ENCODE peak calls at places on chromosomes 2 and 18, in ten cellular contexts. S, M, O, Q, W, P, U, R, H and Z are unnamed samples. For H3K4me1 and H3K27me3, the result is how much of the 10 kb centered on the place peaks cover.

GRCh38 chr2:96113367-96113677 is 3.0 kb downstream of the ADRA2B start:
- DNase-seq in S (no peak), M (no peak), O (no peak), Q (no peak), W (no peak), P (no peak), U (no peak), R (no peak), H (no peak), Z (peak)

GRCh38 chr2:118016911-118017310 is 3.0 kb upstream of the CCDC93 start:
- DNase-seq in S (no peak), M (no peak), O (no peak), Q (no peak), W (no peak), P (no peak), U (no peak), R (no peak), H (no peak), Z (no peak)

GRCh38 chr2:74458957-74459290 is 686 bp downstream of the WBP1 start:
- DNase-seq in S (no peak), M (no peak), O (no peak), Q (no peak), W (no peak), P (no peak), U (no peak), R (no peak), H (no peak), Z (no peak)

GRCh38 chr2:238169708-238170251 is 11.0 kb downstream of the ERFE start:
- DNase-seq in S (no peak), M (peak), O (no peak), Q (no peak), W (no peak), P (no peak), U (peak), R (no peak), H (peak), Z (peak)

GRCh38 chr2:75922191-75922590 is 211.5 kb upstream of the GCFC2 start:
- DNase-seq in S (no peak), M (no peak), O (no peak), Q (no peak), W (no peak), P (no peak), U (no peak), R (no peak), H (no peak), Z (no peak)

GRCh38 chr18:70288171-70288850 is 534 bp upstream of the SOCS6 start:
- DNase-seq in S (peak), M (peak), O (no peak), Q (peak), W (peak), P (peak), U (no peak), R (no peak), H (peak), Z (peak)

GRCh38 chr2:30679416-30680088 is 127.7 kb downstream of the CAPN13 start:
- DNase-seq in S (peak), M (peak), O (no peak), Q (no peak), W (no peak), P (no peak), U (no peak), R (no peak), H (no peak), Z (no peak)

GRCh38 chr2:204023088-204023487 is 86.5 kb downstream of the ICOS start:
- DNase-seq in S (no peak), M (no peak), O (no peak), Q (no peak), W (no peak), P (no peak), U (no peak), R (no peak), H (no peak), Z (no peak)

GRCh38 chr2:202034249-202035088 is 814 bp downstream of the FZD7 start:
- DNase-seq in S (peak), M (no peak), O (no peak), Q (peak), W (peak), P (peak), U (no peak), R (no peak), H (peak), Z (no peak)

GRCh38 chr18:70181725-70182124 is 23.8 kb downstream of the RTTN start:
- DNase-seq in S (no peak), M (no peak), O (no peak), Q (no peak), W (no peak), P (no peak), U (no peak), R (no peak), H (no peak), Z (no peak)

GRCh38 chr2:194346189-194346588 is 1310.8 kb upstream of the SLC39A10 start:
- DNase-seq in S (no peak), M (no peak), O (no peak), Q (no peak), W (no peak), P (no peak), U (no peak), R (no peak), H (no peak), Z (no peak)

GRCh38 chr2:13240789-13241487 is 524.2 kb downstream of the TRIB2 start:
- DNase-seq in S (no peak), M (no peak), O (no peak), Q (no peak), W (no peak), P (no peak), U (no peak), R (no peak), H (no peak), Z (no peak)

GRCh38 chr2:192194866-192195547 is at the start of gene TMEFF2:
- DNase-seq in S (peak), M (peak), O (peak), Q (peak), W (peak), P (peak), U (peak), R (no peak), H (peak), Z (peak)

GRCh38 chr2:142100967-142101366 is 29.8 kb downstream of the LRP1B start:
- DNase-seq in S (no peak), M (no peak), O (no peak), Q (no peak), W (no peak), P (no peak), U (no peak), R (no peak), H (peak), Z (no peak)

GRCh38 chr18:13039806-13040205 is 48.6 kb downstream of the CEP192 start:
- DNase-seq in S (no peak), M (no peak), O (no peak), Q (no peak), W (no peak), P (no peak), U (no peak), R (no peak), H (no peak), Z (no peak)

GRCh38 chr2:215843579-215843978 is 169.8 kb downstream of the MREG start:
- DNase-seq in S (no peak), M (peak), O (no peak), Q (no peak), W (no peak), P (no peak), U (peak), R (peak), H (no peak), Z (no peak)

GRCh38 chr2:66432801-66433694 is 1.9 kb upstream of the MEIS1 start:
- DNase-seq in S (peak), M (peak), O (peak), Q (peak), W (peak), P (peak), U (peak), R (no peak), H (peak), Z (peak)

GRCh38 chr2:39227628-39228412 is 15.9 kb downstream of the CDKL4 start:
- DNase-seq in S (peak), M (peak), O (peak), Q (peak), W (peak), P (peak), U (peak), R (peak), H (peak), Z (peak)

GRCh38 chr18:33755918-33756590 is 178.0 kb downstream of the ASXL3 start:
- DNase-seq in S (peak), M (peak), O (no peak), Q (peak), W (no peak), P (no peak), U (no peak), R (no peak), H (no peak), Z (no peak)

GRCh38 chr2:189287982-189288494 is 108.5 kb upstream of the COL5A2 start:
- DNase-seq in S (no peak), M (peak), O (no peak), Q (no peak), W (no peak), P (no peak), U (no peak), R (peak), H (no peak), Z (no peak)

GRCh38 chr2:120313695-120314615 is 32.0 kb upstream of the INHBB start:
- DNase-seq in S (no peak), M (no peak), O (no peak), Q (no peak), W (no peak), P (no peak), U (no peak), R (no peak), H (no peak), Z (no peak)

GRCh38 chr2:8754056-8754790 is 72.4 kb downstream of the ID2 start:
- DNase-seq in S (no peak), M (peak), O (no peak), Q (no peak), W (no peak), P (no peak), U (no peak), R (no peak), H (no peak), Z (no peak)

GRCh38 chr2:40964509-40964908 is 512.6 kb upstream of the SLC8A1 start:
- DNase-seq in S (no peak), M (no peak), O (no peak), Q (no peak), W (no peak), P (no peak), U (no peak), R (no peak), H (no peak), Z (no peak)

GRCh38 chr2:88738271-88738670 is 46.8 kb downstream of the RPIA start:
- DNase-seq in S (no peak), M (peak), O (no peak), Q (no peak), W (no peak), P (no peak), U (no peak), R (no peak), H (no peak), Z (no peak)

GRCh38 chr2:174634130-174635014 is 36.8 kb upstream of the WIPF1 start:
- DNase-seq in S (no peak), M (peak), O (no peak), Q (peak), W (no peak), P (no peak), U (no peak), R (no peak), H (peak), Z (no peak)

GRCh38 chr2:186917866-186918265 is 68.9 kb upstream of the ZSWIM2 start:
- DNase-seq in S (no peak), M (no peak), O (no peak), Q (no peak), W (no peak), P (no peak), U (no peak), R (no peak), H (no peak), Z (no peak)

GRCh38 chr2:116769515-116769914 is 1045.0 kb upstream of the DDX18 start:
- DNase-seq in S (no peak), M (no peak), O (no peak), Q (no peak), W (no peak), P (no peak), U (no peak), R (no peak), H (no peak), Z (no peak)

GRCh38 chr2:62266433-62267038 is 70.6 kb downstream of the B3GNT2 start:
- DNase-seq in S (no peak), M (peak), O (no peak), Q (no peak), W (no peak), P (no peak), U (no peak), R (no peak), H (no peak), Z (no peak)

GRCh38 chr2:66872056-66872821 is 437.3 kb downstream of the MEIS1 start:
- DNase-seq in S (no peak), M (peak), O (no peak), Q (no peak), W (no peak), P (no peak), U (no peak), R (no peak), H (no peak), Z (no peak)

GRCh38 chr2:121137571-121137970 is 147.4 kb downstream of the TFCP2L1 start:
- DNase-seq in S (no peak), M (no peak), O (no peak), Q (no peak), W (no peak), P (no peak), U (no peak), R (no peak), H (no peak), Z (no peak)

GRCh38 chr2:15747698-15748471 is 156.2 kb downstream of the DDX1 start:
- DNase-seq in S (no peak), M (no peak), O (no peak), Q (no peak), W (no peak), P (no peak), U (no peak), R (no peak), H (no peak), Z (no peak)

GRCh38 chr2:12304494-12305228 is 412.1 kb upstream of the TRIB2 start:
- DNase-seq in S (no peak), M (peak), O (no peak), Q (peak), W (no peak), P (no peak), U (peak), R (no peak), H (no peak), Z (no peak)

GRCh38 chr18:51811883-51812282 is 528.1 kb upstream of the DCC start:
- DNase-seq in S (no peak), M (no peak), O (no peak), Q (no peak), W (no peak), P (no peak), U (no peak), R (no peak), H (no peak), Z (no peak)

GRCh38 chr2:220575963-220576362 is 948.5 kb downstream of the SLC4A3 start:
- DNase-seq in S (no peak), M (no peak), O (no peak), Q (no peak), W (no peak), P (no peak), U (no peak), R (no peak), H (no peak), Z (no peak)

GRCh38 chr2:134410831-134411231 is 157.0 kb downstream of the MGAT5 start:
- DNase-seq in S (no peak), M (peak), O (no peak), Q (peak), W (no peak), P (no peak), U (no peak), R (no peak), H (no peak), Z (no peak)

GRCh38 chr2:33791625-33792024 is 192.5 kb upstream of the FAM98A start:
- DNase-seq in S (no peak), M (peak), O (no peak), Q (no peak), W (no peak), P (no peak), U (no peak), R (no peak), H (no peak), Z (no peak)

DNA sequence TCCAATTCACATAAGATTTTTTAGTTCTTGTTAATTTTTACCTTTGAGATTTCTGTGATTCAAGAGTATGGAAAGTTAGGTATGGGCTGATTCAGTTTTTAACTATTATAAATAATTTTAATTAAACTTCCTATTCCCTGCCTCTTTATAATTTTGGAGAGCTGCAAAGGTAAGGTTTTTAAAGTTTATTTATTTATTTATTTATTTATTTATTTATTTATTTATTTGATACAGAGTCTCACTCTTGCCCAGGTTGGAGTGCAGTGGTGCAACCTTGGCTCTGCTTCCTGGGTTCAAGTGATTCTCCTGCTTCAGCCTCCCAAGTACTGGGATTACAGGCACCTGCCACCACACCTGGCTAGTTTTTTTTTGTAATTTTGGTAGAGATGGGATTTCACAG is 215.5 kb upstream of the FIGN start:
- DNase-seq in S (no peak), M (no peak), O (no peak), Q (no peak), W (no peak), P (no peak), U (no peak), R (no peak), H (no peak), Z (no peak)
- H3K4me1 ChIP-seq in S (under half), M (under half), O (under half), Q (under half), W (under half), P (under half), U (under half), R (under half), H (under half), Z (under half)

DNA sequence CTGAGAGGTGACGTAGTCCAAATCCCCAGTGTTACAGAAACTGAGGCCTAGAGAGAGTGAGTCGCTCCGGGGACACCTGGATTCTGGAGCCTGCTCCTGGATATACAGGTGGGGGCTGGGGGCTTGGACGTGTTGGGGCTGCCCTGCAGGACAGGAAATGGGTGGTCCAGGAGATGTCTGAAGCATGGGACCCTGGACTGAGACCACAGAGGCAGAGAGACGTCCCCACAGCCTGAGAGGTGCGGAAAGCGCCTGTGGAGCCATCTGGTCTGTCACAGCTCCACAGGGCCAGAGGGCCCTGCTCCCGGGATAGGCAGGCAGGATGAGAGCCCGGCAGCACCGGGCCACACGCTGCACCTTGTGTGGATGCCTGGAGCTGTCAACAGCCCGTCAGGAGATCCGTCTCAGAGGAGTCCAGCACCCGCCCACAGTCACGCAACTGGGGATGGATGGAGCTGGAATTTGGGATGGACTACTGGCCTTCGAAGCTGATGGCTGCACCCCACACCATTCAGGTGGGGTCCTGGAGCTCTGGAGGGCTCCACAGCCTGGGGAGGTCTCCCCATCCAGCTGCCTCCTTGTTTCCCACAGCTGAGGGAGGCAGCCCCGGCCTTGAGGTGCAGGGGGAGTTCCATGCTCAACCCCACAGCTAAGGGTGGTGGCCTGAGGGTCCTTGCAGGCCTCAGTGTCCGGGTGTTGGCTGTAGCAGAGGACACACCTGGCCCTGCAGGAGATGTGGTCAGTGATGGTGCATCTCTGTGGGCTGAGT is 303.0 kb downstream of the NDUFA10 start:
- DNase-seq in S (peak), M (no peak), O (no peak), Q (no peak), W (no peak), P (peak), U (no peak), R (no peak), H (no peak), Z (peak)
- TF ChIP-seq POLR2A in S (no peak), M (no peak), O (no peak), Q (no peak), W (no peak), P (no peak), U (no peak), R (no peak), H (no peak), Z (no peak)

DNA sequence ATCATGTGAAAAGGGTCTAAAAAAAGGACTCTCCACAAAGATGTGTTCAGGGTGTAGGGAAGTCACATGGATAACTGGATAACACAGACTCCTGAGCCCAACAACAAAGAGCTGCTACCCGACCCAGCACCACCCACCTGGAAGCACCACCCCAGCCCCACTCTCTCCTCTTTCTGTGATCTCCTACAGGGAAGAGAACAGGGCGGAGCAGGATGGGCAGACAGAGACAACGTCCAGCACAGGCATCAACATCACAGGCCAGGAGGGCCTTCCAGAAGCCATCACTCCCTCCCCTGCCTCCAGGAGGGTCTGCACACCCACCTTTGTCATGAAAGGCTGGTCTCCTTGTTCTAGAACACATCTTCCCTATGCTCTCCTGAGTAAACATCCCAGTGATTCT is 1.3 kb upstream of the CIB4 start:
- DNase-seq in S (no peak), M (no peak), O (no peak), Q (no peak), W (no peak), P (no peak), U (no peak), R (no peak), H (no peak), Z (no peak)
- H3K27me3 ChIP-seq in S (under half), M (under half), O (under half), Q (under half), W (under half), P (under half), U (under half), R (under half), H (under half), Z (under half)

GRCh38 chr2:70095833-70096670 is 8.8 kb downstream of the PCBP1 start:
- DNase-seq in S (peak), M (no peak), O (peak), Q (no peak), W (no peak), P (no peak), U (no peak), R (no peak), H (no peak), Z (no peak)

GRCh38 chr2:70094171-70094977 is 7.1 kb downstream of the PCBP1 start:
- DNase-seq in S (peak), M (peak), O (peak), Q (no peak), W (no peak), P (no peak), U (peak), R (no peak), H (no peak), Z (peak)

GRCh38 chr2:70098032-70098431 is 10.8 kb downstream of the PCBP1 start:
- DNase-seq in S (no peak), M (no peak), O (no peak), Q (no peak), W (no peak), P (no peak), U (no peak), R (no peak), H (no peak), Z (peak)

GRCh38 chr2:70091816-70092215 is 4.5 kb downstream of the PCBP1 start:
- DNase-seq in S (no peak), M (no peak), O (no peak), Q (no peak), W (no peak), P (no peak), U (no peak), R (no peak), H (no peak), Z (no peak)

DNA sequence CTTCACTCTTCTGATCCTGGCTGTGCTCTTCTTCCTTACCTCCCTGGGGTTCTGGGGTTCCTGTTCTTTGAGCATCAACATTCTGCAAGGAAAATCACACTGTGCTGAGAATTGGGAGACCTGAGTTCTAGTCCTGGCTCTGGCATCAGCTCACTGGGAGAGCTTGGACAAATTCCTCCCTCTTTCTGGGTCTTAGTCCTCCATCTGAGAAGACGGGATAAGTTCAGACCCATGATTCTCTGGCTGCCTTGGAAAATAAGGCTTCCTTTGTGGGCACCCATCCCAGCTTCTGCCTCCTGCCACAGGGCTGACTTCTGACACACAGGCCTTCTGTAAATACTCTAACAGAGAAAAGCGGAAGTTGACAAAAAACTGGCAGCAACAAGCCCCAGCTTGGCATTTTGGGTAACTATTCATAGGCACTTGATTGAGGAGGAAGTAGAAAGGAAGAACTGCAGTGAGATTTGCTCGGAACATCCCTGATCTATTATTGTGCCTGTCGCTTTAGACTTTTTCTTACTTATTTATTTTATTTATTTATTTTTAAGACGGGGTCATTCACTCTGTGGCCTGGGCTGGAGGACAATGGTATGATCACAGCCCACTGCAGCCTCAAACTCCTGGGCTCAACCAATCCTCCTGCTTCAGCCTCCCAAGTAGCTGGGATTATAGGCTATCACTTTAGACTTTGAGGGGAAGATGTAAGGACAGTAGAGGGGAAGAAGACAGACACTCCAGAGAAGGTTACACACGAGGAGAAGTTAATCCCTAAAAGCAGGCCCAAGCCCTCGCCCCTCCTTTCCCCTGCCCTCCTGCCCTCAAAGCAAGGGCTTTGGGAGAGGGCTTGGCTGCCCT is 7.9 kb downstream of the PCBP1 start:
- DNase-seq in S (peak), M (peak), O (peak), Q (peak), W (peak), P (peak), U (peak), R (no peak), H (no peak), Z (peak)
- H3K4me1 ChIP-seq in S (under half), M (under half), O (under half), Q (under half), W (under half), P (under half), U (under half), R (under half), H (under half), Z (under half)